ENCODE peak calls at places on chromosome 13, in four cellular contexts. W is psoas muscle, F is fibroblast of pulmonary artery, H is cardiac muscle cell. E is an unnamed sample.

GRCh38 chr13:106795847-106796246 is 227.9 kb upstream of the ARGLU1 start:
- DNase-seq in W (no peak), H (no peak), F (peak), E (no peak)

GRCh38 chr13:28252547-28252946 is 114.2 kb downstream of the PAN3 start:
- DNase-seq in F (no peak), W (no peak), H (no peak), E (no peak)

GRCh38 chr13:81929988-81930387 is 1589.1 kb upstream of the SPRY2 start:
- DNase-seq in F (peak), H (peak), W (no peak), E (no peak)

GRCh38 chr13:29754486-29754806 is 96.0 kb downstream of the UBL3 start:
- DNase-seq in F (peak), W (no peak), H (no peak), E (no peak)

GRCh38 chr13:46386426-46386995 is 541 bp downstream of the RUBCNL start:
- DNase-seq in H (peak), F (no peak), W (no peak), E (no peak)

GRCh38 chr13:105920375-105920774 is 615.1 kb downstream of the EFNB2 start:
- DNase-seq in F (peak), W (no peak), H (no peak), E (no peak)

GRCh38 chr13:90389537-90389936 is 958.0 kb upstream of the MIR17HG start:
- DNase-seq in W (no peak), H (no peak), F (no peak), E (no peak)

GRCh38 chr13:94073006-94073744 is 406.3 kb downstream of the DCT start:
- DNase-seq in W (no peak), H (peak), F (peak), E (peak)

GRCh38 chr13:47829684-47830083 is 171.4 kb downstream of the SUCLA2 start:
- DNase-seq in W (no peak), F (peak), H (no peak), E (no peak)

GRCh38 chr13:86729206-86729605 is 930.0 kb upstream of the SLITRK6 start:
- DNase-seq in F (no peak), H (no peak), W (no peak), E (no peak)

GRCh38 chr13:94524407-94524806 is 44.9 kb upstream of the DCT start:
- DNase-seq in F (no peak), H (no peak), W (no peak), E (no peak)

GRCh38 chr13:27541386-27541785 is 78.9 kb downstream of the LNX2 start:
- DNase-seq in W (no peak), F (no peak), H (no peak), E (peak)

GRCh38 chr13:45521292-45521691 is 56.6 kb downstream of the COG3 start:
- DNase-seq in F (peak), H (peak), W (no peak), E (no peak)

GRCh38 chr13:110684388-110685056 is 21.4 kb downstream of the CARS2 start:
- DNase-seq in H (no peak), W (no peak), F (no peak), E (no peak)

GRCh38 chr13:94968040-94968756 is 255.9 kb upstream of the SOX21 start:
- DNase-seq in H (peak), W (no peak), F (no peak), E (no peak)

GRCh38 chr13:83667606-83668005 is 214.7 kb downstream of the SLITRK1 start:
- DNase-seq in H (no peak), W (no peak), F (no peak), E (no peak)

GRCh38 chr13:44758595-44759221 is 182.6 kb upstream of the TSC22D1 start:
- DNase-seq in F (peak), H (no peak), W (no peak), E (peak)

GRCh38 chr13:24208314-24208713 is 47.8 kb downstream of the SPATA13 start:
- DNase-seq in H (no peak), F (peak), W (no peak), E (no peak)

GRCh38 chr13:110836600-110836903 is 78.3 kb downstream of the ANKRD10 start:
- DNase-seq in F (no peak), H (no peak), W (no peak), E (no peak)

GRCh38 chr13:20718958-20719566 is 15.6 kb downstream of the IL17D start:
- DNase-seq in W (no peak), F (no peak), H (no peak), E (no peak)

GRCh38 chr13:74243637-74244526 is 109.7 kb upstream of the KLF12 start:
- DNase-seq in W (no peak), F (peak), H (no peak), E (peak)

GRCh38 chr13:69690999-69691398 is 416.6 kb upstream of the ATXN8OS start:
- DNase-seq in W (no peak), H (no peak), F (no peak), E (no peak)

GRCh38 chr13:94249512-94249911 is 230.0 kb downstream of the DCT start:
- DNase-seq in W (no peak), F (peak), H (no peak), E (peak)

GRCh38 chr13:72983085-72983768 is 75.6 kb upstream of the KLF5 start:
- DNase-seq in W (no peak), H (no peak), F (peak), E (peak)

GRCh38 chr13:33639640-33640080 is 178.3 kb upstream of the RFC3 start:
- DNase-seq in H (no peak), W (no peak), F (no peak), E (no peak)

GRCh38 chr13:44108345-44108858 is 228.7 kb downstream of the LACC1 start:
- DNase-seq in W (no peak), F (no peak), H (no peak), E (no peak)

GRCh38 chr13:99693351-99693750 is 192.1 kb downstream of the TM9SF2 start:
- DNase-seq in W (no peak), F (no peak), H (no peak), E (no peak)

GRCh38 chr13:95304446-95304845 is 3.2 kb upstream of the ABCC4 start:
- DNase-seq in F (no peak), H (no peak), W (no peak), E (no peak)

GRCh38 chr13:69579351-69579750 is 528.3 kb upstream of the ATXN8OS start:
- DNase-seq in F (no peak), H (peak), W (no peak), E (no peak)

GRCh38 chr13:30580852-30581502 is 36.7 kb upstream of the USPL1 start:
- DNase-seq in H (no peak), F (no peak), W (no peak), E (no peak)

GRCh38 chr13:76903544-76904162 is 17.4 kb upstream of the KCTD12 start:
- DNase-seq in W (no peak), H (peak), F (peak), E (no peak)

GRCh38 chr13:39810091-39810877 is 154.8 kb downstream of the COG6 start:
- DNase-seq in H (no peak), W (no peak), F (peak), E (no peak)
- TF ChIP-seq CTCF in H (no peak), W (no peak), F (peak), E (no peak)

GRCh38 chr13:80359459-80360297 is 18.8 kb upstream of the SPRY2 start:
- DNase-seq in W (no peak), F (peak), H (peak), E (no peak)
- H3K4me3 ChIP-seq in W (no peak), F (no peak), H (no peak), E (no peak)

GRCh38 chr13:92187378-92187989 is 789.1 kb downstream of the GPC5 start:
- DNase-seq in W (no peak), H (peak), F (peak), E (no peak)
- TF ChIP-seq CTCF in W (peak), H (peak), F (peak), E (peak)

GRCh38 chr13:52739468-52740071 is at the start of gene CNMD:
- DNase-seq in H (peak), W (no peak), F (no peak), E (no peak)
- H3K4me3 ChIP-seq in H (peak), W (peak), F (peak), E (no peak)

GRCh38 chr13:112574476-112575294 is 13.3 kb downstream of the TUBGCP3 start:
- DNase-seq in H (no peak), F (peak), W (no peak), E (no peak)

GRCh38 chr13:112575295-112575622 is 12.7 kb downstream of the TUBGCP3 start:
- DNase-seq in W (no peak), H (no peak), F (no peak), E (no peak)

GRCh38 chr13:112576191-112576590 is 11.8 kb downstream of the TUBGCP3 start:
- DNase-seq in F (no peak), W (no peak), H (no peak), E (no peak)

GRCh38 chr13:112576768-112577167 is 11.2 kb downstream of the TUBGCP3 start:
- DNase-seq in H (no peak), F (no peak), W (no peak), E (no peak)

GRCh38 chr13:112575680-112576079 is 12.3 kb downstream of the TUBGCP3 start:
- DNase-seq in W (no peak), H (no peak), F (peak), E (no peak)
- TF ChIP-seq CTCF in W (no peak), H (no peak), F (no peak), E (peak)